ENCODE peak calls at places on chromosomes 13 and 19, in seven cellular contexts. Z is SK-N-SH, K is HCT116, P is GM12878, U is H1, F is K562, J is HepG2. T is an unnamed sample.

GRCh38 chr13:23934481-23934880 is 37.2 kb upstream of the C1QTNF9B start:
- DNase-seq in Z (no peak), K (no peak), P (no peak), U (no peak), F (no peak), J (no peak), T (no peak)

GRCh38 chr19:50858896-50859295 is 4.2 kb downstream of the KLK3 start:
- DNase-seq in Z (no peak), K (no peak), P (no peak), U (no peak), F (no peak), J (no peak), T (no peak)

GRCh38 chr13:74128171-74128767 is 5.9 kb downstream of the KLF12 start:
- DNase-seq in Z (no peak), K (no peak), P (no peak), U (no peak), F (no peak), J (peak; percentile 16), T (no peak)

GRCh38 chr19:32337176-32337808 is 8.1 kb upstream of the ZNF507 start:
- DNase-seq in Z (no peak), K (no peak), P (no peak), U (no peak), F (no peak), J (peak; percentile 27), T (no peak)

GRCh38 chr19:8137425-8137824 is 12.0 kb downstream of the FBN3 start:
- DNase-seq in Z (no peak), K (no peak), P (no peak), U (no peak), F (no peak), J (no peak), T (no peak)

GRCh38 chr19:33675501-33676124 is 53.9 kb downstream of the CHST8 start:
- DNase-seq in Z (no peak), K (no peak), P (no peak), U (no peak), F (no peak), J (no peak), T (no peak)

GRCh38 chr19:9914001-9914314 is 22.4 kb downstream of the OLFM2 start:
- DNase-seq in Z (no peak), K (no peak), P (no peak), U (no peak), F (peak; percentile 66), J (no peak), T (no peak)

GRCh38 chr13:43848250-43848649 is 31.3 kb downstream of the CCDC122 start:
- DNase-seq in Z (no peak), K (no peak), P (no peak), U (no peak), F (no peak), J (peak; percentile 76), T (no peak)

GRCh38 chr13:111153977-111154332 is 38.8 kb downstream of the ARHGEF7 start:
- DNase-seq in Z (no peak), K (no peak), P (no peak), U (no peak), F (peak; percentile 60), J (peak; percentile 38), T (no peak)

GRCh38 chr19:11098861-11099260 is 9.6 kb downstream of the LDLR start:
- DNase-seq in Z (no peak), K (no peak), P (no peak), U (no peak), F (no peak), J (no peak), T (no peak)

GRCh38 chr13:40193290-40194203 is 472.9 kb downstream of the FOXO1 start:
- DNase-seq in Z (no peak), K (no peak), P (no peak), U (no peak), F (no peak), J (no peak), T (no peak)

GRCh38 chr19:12885749-12886706 is 973 bp downstream of the KLF1 start:
- DNase-seq in Z (peak; percentile 62), K (no peak), P (no peak), U (peak; percentile 62), F (peak; percentile 73), J (no peak), T (no peak)

GRCh38 chr13:31213681-31214289 is 14.0 kb downstream of the B3GLCT start:
- DNase-seq in Z (no peak), K (no peak), P (no peak), U (no peak), F (no peak), J (no peak), T (no peak)

GRCh38 chr19:49355890-49356289 is 6.3 kb downstream of the TEAD2 start:
- DNase-seq in Z (no peak), K (no peak), P (no peak), U (no peak), F (no peak), J (no peak), T (no peak)

GRCh38 chr13:112696001-112696868 is 6.4 kb downstream of the ATP11A start:
- DNase-seq in Z (no peak), K (no peak), P (no peak), U (no peak), F (no peak), J (no peak), T (no peak)

GRCh38 chr19:10289836-10290438 is at the start of gene ICAM5:
- DNase-seq in Z (no peak), K (peak; percentile 57), P (no peak), U (no peak), F (peak; percentile 59), J (no peak), T (no peak)

DNA sequence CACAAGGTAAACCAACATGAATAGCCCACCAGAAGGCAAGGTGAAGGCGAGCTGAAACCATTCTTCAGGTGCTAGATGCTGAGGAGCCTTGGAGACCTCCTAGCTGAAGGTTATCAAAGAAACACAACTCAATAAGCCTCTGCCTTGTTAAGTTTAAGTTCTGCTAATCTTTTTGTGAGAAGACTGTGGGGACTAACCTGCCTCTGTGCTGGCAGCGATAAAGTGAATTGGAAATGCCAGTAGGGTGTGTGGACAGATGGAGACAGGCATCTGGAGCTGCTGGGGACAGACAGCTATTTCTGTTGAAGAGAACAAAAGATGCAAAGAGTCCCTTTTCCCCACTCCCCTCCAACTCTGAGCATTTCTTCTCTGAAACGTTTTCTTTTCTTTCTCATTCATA is 33.5 kb upstream of the FLT1 start:
- DNase-seq in Z (no peak), K (no peak), P (no peak), U (no peak), F (no peak), J (no peak), T (no peak)
- TF ChIP-seq POLR2AphosphoS5 in Z (no peak), K (no peak), P (no peak), U (no peak), F (no peak), J (no peak), T (no peak)

GRCh38 chr19:54704928-54705327 is 19.3 kb upstream of the KIR3DL3 start:
- DNase-seq in Z (no peak), K (no peak), P (no peak), U (no peak), F (no peak), J (no peak), T (no peak)
- H3K9me3 ChIP-seq in Z (no peaks in the 10 kb centered on the region), K (no peaks in the 10 kb centered on the region), P (no peaks in the 10 kb centered on the region), U (peaks cover 60% of the 10 kb centered on the region), F (no peaks in the 10 kb centered on the region), J (no peaks in the 10 kb centered on the region), T (no peaks in the 10 kb centered on the region)

GRCh38 chr19:17455711-17456123 is 5.0 kb downstream of the NXNL1 start:
- DNase-seq in Z (peak; percentile 65), K (no peak), P (no peak), U (peak; percentile 67), F (peak; percentile 33), J (no peak), T (no peak)
- TF ChIP-seq SIN3A in Z (no peak), K (no peak), P (no peak), U (no peak), F (no peak), J (no peak), T (no peak)

GRCh38 chr19:17419154-17419490 is 725 bp upstream of the MVB12A start:
- DNase-seq in Z (no peak), K (no peak), P (no peak), U (no peak), F (no peak), J (no peak), T (no peak)

GRCh38 chr19:17418710-17419109 is 1.1 kb upstream of the MVB12A start:
- DNase-seq in Z (no peak), K (no peak), P (no peak), U (no peak), F (no peak), J (no peak), T (no peak)

GRCh38 chr19:17421942-17422341 is 2.1 kb downstream of the MVB12A start:
- DNase-seq in Z (no peak), K (no peak), P (no peak), U (no peak), F (no peak), J (no peak), T (no peak)

GRCh38 chr19:17420267-17420924 is 549 bp downstream of the MVB12A start:
- DNase-seq in Z (peak; percentile 85), K (no peak), P (no peak), U (peak; percentile 70), F (peak; percentile 43), J (no peak), T (no peak)

DNA sequence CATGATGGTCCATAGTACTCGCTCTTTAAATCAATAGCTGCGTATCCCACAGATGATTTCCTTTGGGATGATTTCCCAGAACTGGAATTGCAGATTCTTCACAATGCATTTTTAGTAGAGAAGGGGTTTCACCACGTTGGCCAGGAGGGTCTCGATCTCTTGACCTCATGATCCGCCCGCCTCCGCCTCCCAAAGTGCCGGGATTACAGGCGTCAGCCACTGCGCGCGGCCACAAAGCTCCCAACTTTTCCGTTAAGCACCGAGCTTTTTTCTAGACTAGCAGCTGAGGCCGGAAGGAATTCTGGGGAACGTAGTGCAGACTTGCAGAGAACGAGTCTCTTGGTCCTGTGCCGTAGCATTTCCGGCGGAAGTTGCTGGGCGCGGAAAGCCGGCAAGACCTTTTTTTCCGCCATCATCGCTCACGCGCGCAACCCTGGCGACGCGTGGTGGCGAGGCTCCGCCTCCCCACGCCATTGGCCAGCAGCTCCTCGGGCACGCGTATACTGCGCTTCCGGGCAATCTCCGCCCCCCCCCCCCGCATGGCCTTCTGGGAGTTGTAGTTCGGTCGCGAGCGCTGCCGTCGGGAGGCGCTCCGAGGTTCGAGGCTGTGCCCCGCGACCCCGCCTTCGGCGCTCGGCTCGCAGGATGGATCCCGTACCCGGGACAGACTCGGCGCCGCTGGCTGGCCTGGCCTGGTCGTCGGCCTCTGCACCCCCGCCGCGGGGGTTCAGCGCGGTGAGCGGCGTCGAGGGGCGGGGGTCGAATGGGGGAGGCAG is at the start of gene MVB12A:
- DNase-seq in Z (peak; percentile 97), K (peak; percentile 98), P (peak; percentile 97), U (peak; percentile 90), F (peak; percentile 97), J (peak; percentile 98), T (peak; percentile 92)
- TF ChIP-seq POLR2AphosphoS5 in Z (peak; percentile 63), K (peak; percentile 73), P (no peak), U (peak; percentile 24), F (no peak), J (peak; percentile 56), T (peak; percentile 68)

DNA sequence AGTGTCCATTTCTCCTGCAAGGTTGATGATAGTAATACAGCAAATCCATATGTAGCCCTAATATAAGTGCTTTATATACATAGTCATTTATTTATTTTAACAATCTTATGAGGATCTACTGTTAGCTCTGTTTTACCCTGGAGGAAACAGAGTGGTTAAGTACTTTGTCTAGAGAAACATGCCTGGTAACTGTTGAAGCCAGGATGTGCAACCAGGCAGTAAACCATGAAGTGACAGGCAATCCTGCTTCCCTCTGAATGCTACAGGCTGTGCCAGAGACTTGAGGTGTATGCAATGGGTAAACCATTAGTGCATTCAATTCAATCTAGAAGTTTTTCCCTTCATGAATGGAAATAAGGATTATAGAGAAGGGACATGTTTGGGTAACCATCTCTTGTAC is 911.0 kb downstream of the PCDH17 start:
- DNase-seq in Z (no peak), K (no peak), P (no peak), U (no peak), F (no peak), J (no peak), T (no peak)
- H3K9me3 ChIP-seq in Z (no peaks in the 10 kb centered on the region), K (peaks cover 15% of the 10 kb centered on the region), P (no peaks in the 10 kb centered on the region), U (no peaks in the 10 kb centered on the region), F (no peaks in the 10 kb centered on the region), J (peaks cover 41% of the 10 kb centered on the region), T (no peaks in the 10 kb centered on the region)

T was measured in Panc1.